ENCODE peak calls at places on chromosomes 12 and 14, in five cellular contexts. U is K562, Z is colonic mucosa, H is testis, C is hepatocyte. P is an unnamed sample. For H3K4me1, the result is how much of the 10 kb centered on the place peaks cover.

GRCh38 chr12:1205512-1206060 is 214.6 kb downstream of the ERC1 start:
- DNase-seq in Z (no peak), U (no peak), H (no peak), C (no peak), P (no peak)

GRCh38 chr12:104686196-104686595 is 229.4 kb downstream of the CHST11 start:
- DNase-seq in U (no peak), H (no peak), C (no peak), Z (no peak), P (no peak)

GRCh38 chr14:89296281-89296745 is 120.7 kb downstream of the FOXN3 start:
- DNase-seq in C (no peak), Z (no peak), U (no peak), H (no peak), P (no peak)

GRCh38 chr14:35403085-35403396 is 1.5 kb downstream of the NFKBIA start:
- DNase-seq in Z (no peak), H (no peak), C (peak), U (no peak), P (peak)

GRCh38 chr12:126891789-126892188 is 1375.2 kb upstream of the TMEM132C start:
- DNase-seq in U (peak), C (no peak), Z (no peak), H (no peak), P (no peak)

GRCh38 chr12:68223067-68223747 is 2.4 kb downstream of the IL26 start:
- DNase-seq in H (peak), Z (peak), C (peak), U (peak), P (peak)

GRCh38 chr12:96047621-96048211 is 12.3 kb upstream of the LTA4H start:
- DNase-seq in H (no peak), U (no peak), Z (no peak), C (peak), P (peak)

GRCh38 chr12:128381537-128381936 is 114.6 kb downstream of the TMEM132C start:
- DNase-seq in H (no peak), C (no peak), U (no peak), Z (no peak), P (no peak)

GRCh38 chr14:97120204-97121120 is 323.3 kb downstream of the VRK1 start:
- DNase-seq in H (no peak), C (no peak), U (no peak), Z (no peak), P (peak)

GRCh38 chr14:103014466-103015319 is 42.7 kb downstream of the CDC42BPB start:
- DNase-seq in Z (no peak), C (no peak), H (no peak), U (no peak), P (no peak)

GRCh38 chr14:104826197-104826857 is 25.4 kb downstream of the ZBTB42 start:
- DNase-seq in Z (peak), C (peak), H (peak), U (peak), P (peak)

GRCh38 chr12:48104531-48104930 is 1.3 kb downstream of the SENP1 start:
- DNase-seq in C (no peak), Z (no peak), U (no peak), H (no peak), P (no peak)

GRCh38 chr14:103743691-103744090 is 28.1 kb downstream of the ZFYVE21 start:
- DNase-seq in H (no peak), Z (no peak), U (no peak), C (peak), P (no peak)

GRCh38 chr12:54035561-54036377 is 2.9 kb downstream of the HOXC5 start:
- DNase-seq in U (no peak), H (no peak), Z (no peak), C (no peak), P (no peak)

GRCh38 chr14:100665518-100666032 is 61.1 kb upstream of the DLK1 start:
- DNase-seq in C (peak), Z (peak), U (no peak), H (peak), P (peak)

GRCh38 chr12:52020539-52021336 is 14.0 kb downstream of the TAMALIN start:
- DNase-seq in Z (no peak), H (peak), C (peak), U (peak), P (peak)

GRCh38 chr14:68322970-68323620 is 469.8 kb downstream of the ZFP36L1 start:
- DNase-seq in U (no peak), C (no peak), H (no peak), Z (no peak), P (no peak)

GRCh38 chr12:82329508-82329907 is 28.7 kb downstream of the CCDC59 start:
- DNase-seq in H (no peak), U (no peak), Z (no peak), C (peak), P (peak)

GRCh38 chr14:104350463-104351185 is 212.2 kb downstream of the KIF26A start:
- DNase-seq in Z (no peak), H (peak), C (no peak), U (no peak), P (peak)

GRCh38 chr14:103436533-103436932 is 51.3 kb downstream of the MARK3 start:
- DNase-seq in H (no peak), C (no peak), U (no peak), Z (no peak), P (no peak)

GRCh38 chr14:42353315-42353714 is 746.6 kb downstream of the LRFN5 start:
- DNase-seq in Z (no peak), C (no peak), H (no peak), U (no peak), P (no peak)

GRCh38 chr14:60724080-60724618 is at the start of gene SIX4:
- DNase-seq in U (peak), Z (peak), H (peak), C (peak), P (peak)

GRCh38 chr14:78848234-78848820 is 678.2 kb downstream of the NRXN3 start:
- DNase-seq in Z (peak), U (peak), H (peak), C (peak), P (peak)

GRCh38 chr12:89346741-89347324 is 5.5 kb downstream of the DUSP6 start:
- DNase-seq in H (no peak), Z (peak), C (no peak), U (no peak), P (no peak)

GRCh38 chr12:89344862-89345202 is 7.5 kb downstream of the DUSP6 start:
- DNase-seq in Z (no peak), C (no peak), U (no peak), H (no peak), P (no peak)

GRCh38 chr12:89345376-89345775 is 6.9 kb downstream of the DUSP6 start:
- DNase-seq in Z (no peak), C (no peak), H (no peak), U (no peak), P (no peak)

GRCh38 chr12:89347325-89347829 is 4.9 kb downstream of the DUSP6 start:
- DNase-seq in H (no peak), Z (no peak), C (no peak), U (no peak), P (no peak)

GRCh38 chr12:89345830-89346740 is 6.2 kb downstream of the DUSP6 start:
- DNase-seq in H (peak), U (no peak), C (no peak), Z (peak), P (peak)
- H3K4me3 ChIP-seq in H (no peak), U (no peak), C (no peak), Z (no peak), P (no peak)

GRCh38 chr12:46363582-46364299 is 8.8 kb downstream of the SLC38A2 start:
- DNase-seq in Z (no peak), H (no peak), U (no peak), C (no peak), P (no peak)
- H3K4me1 ChIP-seq in Z (under half), H (under half), U (under half), C (under half), P (under half)

GRCh38 chr12:6278439-6279255 is 31.8 kb upstream of the PLEKHG6 start:
- DNase-seq in H (peak), U (peak), Z (peak), C (peak), P (peak)

GRCh38 chr12:6276936-6277615 is 33.4 kb upstream of the PLEKHG6 start:
- DNase-seq in C (no peak), U (no peak), H (no peak), Z (peak), P (peak)

GRCh38 chr12:6279631-6280030 is 30.9 kb upstream of the PLEKHG6 start:
- DNase-seq in H (no peak), C (no peak), U (no peak), Z (no peak), P (no peak)

GRCh38 chr12:6279256-6279628 is 31.2 kb upstream of the PLEKHG6 start:
- DNase-seq in Z (no peak), H (no peak), C (no peak), U (no peak), P (no peak)

GRCh38 chr12:6277982-6278438 is 32.5 kb upstream of the PLEKHG6 start:
- DNase-seq in C (peak), Z (peak), H (peak), U (no peak), P (peak)
- H3K4me3 ChIP-seq in C (peak), Z (peak), H (peak), U (peak), P (no peak)

GRCh38 chr12:3302406-3303041 is 188.5 kb upstream of the PRMT8 start:
- DNase-seq in H (no peak), U (no peak), C (no peak), Z (no peak), P (no peak)
- H3K4me1 ChIP-seq in H (under half), U (under half), C (under half), Z (under half), P (under half)

GRCh38 chr12:117966511-117966910 is 2.3 kb downstream of the KSR2 start:
- DNase-seq in U (no peak), H (no peak), C (no peak), Z (no peak), P (no peak)
- H3K4me3 ChIP-seq in U (no peak), H (no peak), C (no peak), Z (no peak), P (no peak)

GRCh38 chr12:6468283-6468575 is 2.2 kb downstream of the VAMP1 start:
- DNase-seq in U (no peak), Z (no peak), H (no peak), C (no peak), P (no peak)
- H3K4me1 ChIP-seq in U (under half), Z (under half), H (under half), C (under half), P (under half)

GRCh38 chr14:24431569-24432258 is 2.0 kb downstream of the KHNYN start:
- DNase-seq in Z (peak), U (peak), H (peak), C (peak), P (peak)
- H3K4me3 ChIP-seq in Z (peak), U (no peak), H (no peak), C (peak), P (no peak)

GRCh38 chr12:29158364-29158763 is 9.3 kb downstream of the FAR2 start:
- DNase-seq in U (no peak), Z (no peak), C (no peak), H (no peak), P (no peak)

GRCh38 chr12:29157486-29157946 is 8.4 kb downstream of the FAR2 start:
- DNase-seq in C (no peak), H (no peak), Z (no peak), U (no peak), P (no peak)

GRCh38 chr12:29153231-29153630 is 4.2 kb downstream of the FAR2 start:
- DNase-seq in C (no peak), U (no peak), H (no peak), Z (no peak), P (no peak)

GRCh38 chr12:29152223-29152868 is 3.3 kb downstream of the FAR2 start:
- DNase-seq in C (no peak), U (no peak), H (no peak), Z (no peak), P (no peak)

GRCh38 chr12:29155079-29155478 is 6.0 kb downstream of the FAR2 start:
- DNase-seq in H (no peak), Z (no peak), C (no peak), U (no peak), P (no peak)
- H3K4me1 ChIP-seq in H (under half), Z (under half), C (under half), U (under half), P (under half)